ENCODE peak calls at places on chromosomes 7 and 10, in seven cellular contexts. N is glutamatergic neuron, X is renal cortical epithelial cell, I is HuH-7.5, B is astrocyte of the hippocampus, H is foreskin melanocyte, M is erythroblast. J is an unnamed sample.

GRCh38 chr7:138613630-138614029 is 87.5 kb downstream of the SVOPL start:
- DNase-seq in N (no peak), X (no peak), I (no peak), B (no peak), H (no peak), M (no peak), J (no peak)

GRCh38 chr7:83072576-83073517 is 89.8 kb downstream of the PCLO start:
- DNase-seq in N (no peak), X (no peak), I (peak; percentile 5), B (no peak), H (no peak), M (no peak), J (no peak)

GRCh38 chr7:18064242-18064838 is 36.7 kb upstream of the PRPS1L1 start:
- DNase-seq in N (peak; percentile 64), X (no peak), I (no peak), B (no peak), H (peak; percentile 32), M (no peak), J (peak; percentile 54)

GRCh38 chr10:7409732-7410168 is 1.1 kb downstream of the SFMBT2 start:
- DNase-seq in N (peak; percentile 30), X (no peak), I (no peak), B (peak; percentile 33), H (no peak), M (peak; percentile 18), J (no peak)

GRCh38 chr10:18659784-18660561 is 742 bp downstream of the ARL5B start:
- DNase-seq in N (no peak), X (peak; percentile 43), I (no peak), B (no peak), H (peak; percentile 13), M (peak; percentile 71), J (peak; percentile 21)

GRCh38 chr7:79185605-79186004 is 267.9 kb downstream of the MAGI2 start:
- DNase-seq in N (no peak), X (no peak), I (no peak), B (no peak), H (no peak), M (no peak), J (no peak)

GRCh38 chr10:117610321-117610720 is 67.8 kb downstream of the EMX2 start:
- DNase-seq in N (no peak), X (no peak), I (no peak), B (no peak), H (no peak), M (no peak), J (no peak)

GRCh38 chr10:126729314-126729871 is 58.9 kb upstream of the C10orf90 start:
- DNase-seq in N (no peak), X (no peak), I (no peak), B (peak; percentile 21), H (no peak), M (no peak), J (no peak)

GRCh38 chr7:39259391-39260003 is 281.8 kb downstream of the POU6F2 start:
- DNase-seq in N (peak; percentile 23), X (no peak), I (no peak), B (no peak), H (no peak), M (no peak), J (no peak)

GRCh38 chr7:12898610-12899009 is 211.2 kb downstream of the ARL4A start:
- DNase-seq in N (no peak), X (no peak), I (no peak), B (no peak), H (no peak), M (no peak), J (peak; percentile 26)

GRCh38 chr7:18778594-18778993 is 283.0 kb downstream of the HDAC9 start:
- DNase-seq in N (no peak), X (no peak), I (no peak), B (peak; percentile 91), H (no peak), M (no peak), J (no peak)

GRCh38 chr10:124736491-124737136 is 7.6 kb downstream of the FAM53B start:
- DNase-seq in N (no peak), X (peak; percentile 71), I (no peak), B (peak; percentile 78), H (no peak), M (no peak), J (no peak)

GRCh38 chr7:29485376-29486190 is 78.1 kb upstream of the PRR15 start:
- DNase-seq in N (peak; percentile 50), X (peak; percentile 5), I (no peak), B (no peak), H (no peak), M (no peak), J (no peak)

GRCh38 chr7:87599336-87599735 is 1.3 kb downstream of the ABCB1 start:
- DNase-seq in N (no peak), X (no peak), I (peak; percentile 22), B (no peak), H (no peak), M (peak; percentile 23), J (no peak)

GRCh38 chr7:27162930-27163775 is 2.2 kb downstream of the HOXA9 start:
- DNase-seq in N (no peak), X (no peak), I (no peak), B (no peak), H (no peak), M (no peak), J (no peak)

GRCh38 chr7:33108931-33109757 is at the start of gene RP9:
- DNase-seq in N (peak; percentile 83), X (peak; percentile 26), I (peak; percentile 66), B (peak; percentile 92), H (peak; percentile 33), M (peak; percentile 81), J (peak; percentile 87)

GRCh38 chr10:79179404-79180309 is 110.9 kb downstream of the ZMIZ1 start:
- DNase-seq in N (peak; percentile 64), X (peak; percentile 38), I (no peak), B (peak; percentile 83), H (no peak), M (no peak), J (peak; percentile 65)

GRCh38 chr10:60203993-60204618 is 185.6 kb downstream of the ANK3 start:
- DNase-seq in N (no peak), X (peak; percentile 54), I (no peak), B (peak; percentile 59), H (no peak), M (peak; percentile 7), J (peak; percentile 62)

GRCh38 chr7:108335264-108335918 is 120.8 kb downstream of the NRCAM start:
- DNase-seq in N (peak; percentile 54), X (peak; percentile 48), I (no peak), B (peak; percentile 67), H (no peak), M (no peak), J (no peak)

GRCh38 chr10:87842776-87843497 is 20.4 kb downstream of the KLLN start:
- DNase-seq in N (no peak), X (peak; percentile 80), I (no peak), B (peak; percentile 77), H (peak; percentile 94), M (peak; percentile 22), J (no peak)

GRCh38 chr10:77416327-77417135 is 221.1 kb downstream of the KCNMA1 start:
- DNase-seq in N (no peak), X (peak; percentile 96), I (no peak), B (peak; percentile 94), H (no peak), M (no peak), J (no peak)

GRCh38 chr10:12397147-12397896 is 48.0 kb downstream of the CAMK1D start:
- DNase-seq in N (no peak), X (no peak), I (no peak), B (no peak), H (no peak), M (no peak), J (no peak)

GRCh38 chr7:38448842-38449241 is 175.4 kb upstream of the TARP start:
- DNase-seq in N (no peak), X (no peak), I (no peak), B (peak; percentile 5), H (no peak), M (no peak), J (no peak)

GRCh38 chr10:122140477-122140902 is 130.6 kb upstream of the BTBD16 start:
- DNase-seq in N (peak; percentile 57), X (peak; percentile 87), I (no peak), B (peak; percentile 46), H (no peak), M (no peak), J (no peak)

GRCh38 chr7:132767378-132767777 is 191.1 kb upstream of the PLXNA4 start:
- DNase-seq in N (no peak), X (no peak), I (no peak), B (no peak), H (no peak), M (no peak), J (no peak)

GRCh38 chr10:6957851-6958250 is 377.8 kb upstream of the PRKCQ start:
- DNase-seq in N (no peak), X (no peak), I (no peak), B (no peak), H (no peak), M (no peak), J (no peak)

GRCh38 chr10:15201589-15202300 is 33.3 kb upstream of the NMT2 start:
- DNase-seq in N (no peak), X (peak; percentile 83), I (no peak), B (peak; percentile 71), H (no peak), M (no peak), J (no peak)

GRCh38 chr7:37514520-37514919 is 65.9 kb upstream of the ELMO1 start:
- DNase-seq in N (no peak), X (no peak), I (no peak), B (no peak), H (peak; percentile 40), M (no peak), J (no peak)

GRCh38 chr7:107166702-107167426 is 1.9 kb upstream of the HBP1 start:
- DNase-seq in N (no peak), X (no peak), I (no peak), B (no peak), H (no peak), M (no peak), J (no peak)

GRCh38 chr10:21978191-21978862 is 25.2 kb downstream of the DNAJC1 start:
- DNase-seq in N (no peak), X (peak; percentile 62), I (no peak), B (peak; percentile 52), H (no peak), M (no peak), J (no peak)

GRCh38 chr10:48913674-48914073 is 26.0 kb downstream of the LRRC18 start:
- DNase-seq in N (no peak), X (no peak), I (no peak), B (no peak), H (no peak), M (no peak), J (no peak)

GRCh38 chr7:51158742-51159441 is 157.7 kb downstream of the COBL start:
- DNase-seq in N (no peak), X (no peak), I (no peak), B (no peak), H (no peak), M (no peak), J (no peak)

GRCh38 chr10:119762805-119763798 is 37.3 kb downstream of the INPP5F start:
- DNase-seq in N (no peak), X (no peak), I (no peak), B (peak; percentile 26), H (no peak), M (no peak), J (no peak)

GRCh38 chr7:148042935-148043334 is 547.6 kb upstream of the C7orf33 start:
- DNase-seq in N (no peak), X (no peak), I (no peak), B (peak; percentile 6), H (no peak), M (no peak), J (no peak)

GRCh38 chr7:99193527-99194214 is 14.2 kb downstream of the KPNA7 start:
- DNase-seq in N (no peak), X (peak; percentile 75), I (no peak), B (peak; percentile 65), H (no peak), M (no peak), J (no peak)

GRCh38 chr7:142611566-142612250 is 137.6 kb upstream of the PRSS1 start:
- DNase-seq in N (no peak), X (no peak), I (no peak), B (no peak), H (no peak), M (peak; percentile 53), J (no peak)